ENCODE peak calls at places on chromosome 1, in eight cellular contexts. B is GM12878, P is sigmoid colon, W is tibial nerve, G is ovary, S is esophagus muscularis mucosa, L is K562, O is H1. T is an unnamed sample.

GRCh38 chr1:197200468-197200899 is 54.0 kb upstream of the ASPM start:
- DNase-seq in B (no peak), P (no peak), W (no peak), G (no peak), S (no peak), L (no peak), O (no peak), T (no peak)

GRCh38 chr1:95382385-95382784 is 148.4 kb downstream of the RWDD3 start:
- DNase-seq in B (no peak), P (no peak), W (no peak), G (no peak), S (no peak), L (no peak), O (no peak), T (no peak)

GRCh38 chr1:3213730-3214129 is 144.7 kb downstream of the PRDM16 start:
- DNase-seq in B (no peak), P (no peak), W (no peak), G (no peak), S (no peak), L (no peak), O (no peak), T (peak; percentile 55)

GRCh38 chr1:180178511-180179161 is 24.0 kb downstream of the QSOX1 start:
- DNase-seq in B (no peak), P (peak; percentile 81), W (peak; percentile 34), G (peak; percentile 73), S (no peak), L (peak; percentile 80), O (peak; percentile 93), T (peak; percentile 55)

GRCh38 chr1:8293141-8293540 is 24.8 kb upstream of the SLC45A1 start:
- DNase-seq in B (no peak), P (no peak), W (no peak), G (no peak), S (no peak), L (no peak), O (no peak), T (peak; percentile 75)

GRCh38 chr1:204878835-204879234 is 8.2 kb downstream of the NFASC start:
- DNase-seq in B (no peak), P (no peak), W (no peak), G (no peak), S (no peak), L (no peak), O (no peak), T (no peak)

GRCh38 chr1:155873860-155874259 is 14.5 kb downstream of the SYT11 start:
- DNase-seq in B (no peak), P (no peak), W (no peak), G (no peak), S (no peak), L (no peak), O (no peak), T (no peak)

GRCh38 chr1:197304626-197305200 is 36.7 kb downstream of the CRB1 start:
- DNase-seq in B (no peak), P (no peak), W (no peak), G (no peak), S (no peak), L (no peak), O (no peak), T (no peak)

GRCh38 chr1:11342677-11343076 is 69.7 kb downstream of the UBIAD1 start:
- DNase-seq in B (no peak), P (no peak), W (no peak), G (no peak), S (no peak), L (no peak), O (no peak), T (no peak)

GRCh38 chr1:19310720-19311502 is 1.0 kb downstream of the AKR7A2 start:
- DNase-seq in B (no peak), P (peak; percentile 40), W (no peak), G (no peak), S (no peak), L (no peak), O (no peak), T (no peak)

GRCh38 chr1:109904105-109904817 is 6.4 kb upstream of the CSF1 start:
- DNase-seq in B (no peak), P (no peak), W (no peak), G (no peak), S (no peak), L (no peak), O (no peak), T (no peak)

GRCh38 chr1:227947425-227947677 is 381 bp downstream of the WNT9A start:
- DNase-seq in B (no peak), P (peak; percentile 71), W (no peak), G (peak; percentile 46), S (no peak), L (no peak), O (no peak), T (no peak)

GRCh38 chr1:161229896-161230295 is 4.0 kb downstream of the TOMM40L start:
- DNase-seq in B (no peak), P (no peak), W (no peak), G (no peak), S (no peak), L (no peak), O (no peak), T (no peak)

GRCh38 chr1:234708700-234709395 is 98.9 kb upstream of the IRF2BP2 start:
- DNase-seq in B (no peak), P (peak; percentile 30), W (no peak), G (no peak), S (no peak), L (no peak), O (no peak), T (no peak)

GRCh38 chr1:244435562-244436205 is 16.0 kb downstream of the ADSS2 start:
- DNase-seq in B (no peak), P (no peak), W (no peak), G (no peak), S (no peak), L (no peak), O (no peak), T (no peak)

GRCh38 chr1:12578860-12579422 is 39.1 kb downstream of the DHRS3 start:
- DNase-seq in B (no peak), P (no peak), W (no peak), G (no peak), S (no peak), L (no peak), O (no peak), T (no peak)

GRCh38 chr1:211333906-211334305 is 7.3 kb downstream of the TRAF5 start:
- DNase-seq in B (no peak), P (no peak), W (no peak), G (no peak), S (no peak), L (no peak), O (peak; percentile 24), T (no peak)

GRCh38 chr1:211336775-211337174 is 10.1 kb downstream of the TRAF5 start:
- DNase-seq in B (no peak), P (no peak), W (no peak), G (no peak), S (no peak), L (no peak), O (peak; percentile 37), T (peak; percentile 45)

GRCh38 chr1:211336161-211336560 is 9.5 kb downstream of the TRAF5 start:
- DNase-seq in B (no peak), P (no peak), W (no peak), G (no peak), S (no peak), L (no peak), O (no peak), T (no peak)

GRCh38 chr1:211334986-211335385 is 8.4 kb downstream of the TRAF5 start:
- DNase-seq in B (no peak), P (no peak), W (no peak), G (no peak), S (no peak), L (no peak), O (peak; percentile 11), T (no peak)

GRCh38 chr1:211335507-211336157 is 9.0 kb downstream of the TRAF5 start:
- DNase-seq in B (no peak), P (no peak), W (no peak), G (no peak), S (no peak), L (no peak), O (no peak), T (no peak)
- H3K27ac ChIP-seq in B (peak overlapping the region; percentile 64), P (no peak overlapping the region), W (no peak overlapping the region), G (no peak overlapping the region), S (no peak overlapping the region), L (no peak overlapping the region), O (no peak overlapping the region), T (no peak overlapping the region)

DNA sequence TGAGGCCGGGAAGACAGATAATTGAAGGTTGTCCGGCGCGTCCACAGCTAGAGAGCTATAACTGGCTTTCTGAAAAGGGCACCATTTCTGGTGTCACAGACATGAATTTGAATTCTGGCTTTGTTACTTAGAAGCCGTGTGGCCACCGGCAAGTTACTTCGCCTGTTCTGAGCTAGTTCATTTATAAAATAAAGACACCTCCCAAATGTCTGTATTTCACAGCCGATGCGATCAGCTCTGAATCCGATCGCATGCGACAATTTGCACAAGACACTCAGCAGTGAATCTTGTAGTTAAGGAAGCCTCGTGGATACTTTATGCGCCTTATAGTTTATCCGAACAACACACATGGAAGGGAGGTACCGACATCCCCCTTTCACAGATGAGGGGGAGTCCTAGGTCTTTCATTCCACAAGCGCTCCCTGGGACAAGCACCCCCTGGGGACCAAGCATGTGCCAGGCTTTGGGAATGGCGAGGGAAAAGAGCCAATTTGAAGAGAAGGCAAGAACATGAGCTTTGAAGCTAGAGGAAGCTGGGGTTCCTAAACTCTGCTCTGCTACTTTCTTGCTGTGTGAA is 4.0 kb downstream of the ID3 start:
- DNase-seq in B (no peak), P (no peak), W (no peak), G (no peak), S (no peak), L (no peak), O (no peak), T (no peak)
- TF ChIP-seq EP300 in B (no peak), P (no peak), W (no peak), G (no peak), S (no peak), L (no peak), O (no peak), T (no peak)

GRCh38 chr1:115068780-115069179 is 20.5 kb downstream of the TSPAN2 start:
- DNase-seq in B (no peak), P (no peak), W (no peak), G (no peak), S (no peak), L (no peak), O (no peak), T (no peak)

GRCh38 chr1:115070993-115071661 is 18.2 kb downstream of the TSPAN2 start:
- DNase-seq in B (no peak), P (no peak), W (no peak), G (no peak), S (no peak), L (no peak), O (no peak), T (no peak)

GRCh38 chr1:115069626-115070308 is 19.5 kb downstream of the TSPAN2 start:
- DNase-seq in B (no peak), P (no peak), W (no peak), G (no peak), S (no peak), L (no peak), O (no peak), T (no peak)

GRCh38 chr1:115067460-115067859 is 21.8 kb downstream of the TSPAN2 start:
- DNase-seq in B (no peak), P (peak; percentile 74), W (no peak), G (no peak), S (no peak), L (no peak), O (no peak), T (no peak)

GRCh38 chr1:115069186-115069585 is 20.1 kb downstream of the TSPAN2 start:
- DNase-seq in B (no peak), P (peak; percentile 90), W (no peak), G (no peak), S (no peak), L (no peak), O (no peak), T (no peak)
- H3K27ac ChIP-seq in B (no peak overlapping the region), P (peak overlapping the region; percentile 87), W (no peak overlapping the region), G (no peak overlapping the region), S (peak overlapping the region; percentile 82), L (no peak overlapping the region), O (no peak overlapping the region), T (no peak overlapping the region)

GRCh38 chr1:33428661-33429060 is 2.2 kb downstream of the PHC2 start:
- DNase-seq in B (no peak), P (no peak), W (no peak), G (no peak), S (no peak), L (no peak), O (no peak), T (no peak)
- TF ChIP-seq EP300 in B (no peak), P (no peak), W (no peak), G (no peak), S (no peak), L (no peak), O (no peak), T (no peak)

T was measured in upper lobe of left lung.